ENCODE peak calls at places on chromosomes 12 and 14, in nine cellular contexts. C is HS-5; N is heart left ventricle; D is activated CD4-positive, alpha-beta T cell treated with anti-CD3 and anti-CD28 coated beads, Interleukin-2, amount 50 U/mL, for 1 hour; A is AG09319; T is neural progenitor cell; Q is type B pancreatic cell; J is brain microvascular endothelial cell; E is lower leg skin. O is an unnamed sample.

GRCh38 chr14:101723061-101723595 is 38.4 kb upstream of the PPP2R5C start:
- DNase-seq in C (no peak), N (no peak), D (no peak), A (no peak), T (no peak), Q (no peak), J (no peak), E (no peak), O (no peak)

GRCh38 chr14:105455086-105455640 is 19.5 kb upstream of the CRIP2 start:
- DNase-seq in C (no peak), N (peak; percentile 47), D (no peak), A (no peak), T (no peak), Q (no peak), J (no peak), E (no peak), O (no peak)

GRCh38 chr14:50050171-50050570 is 66.2 kb downstream of the VCPKMT start:
- DNase-seq in C (no peak), N (no peak), D (no peak), A (no peak), T (no peak), Q (no peak), J (no peak), E (no peak), O (no peak)

GRCh38 chr12:10540776-10541205 is 35.1 kb downstream of the EIF2S3B start:
- DNase-seq in C (peak; percentile 70), N (no peak), D (no peak), A (no peak), T (no peak), Q (no peak), J (peak; percentile 1), E (no peak), O (no peak)

GRCh38 chr14:80404413-80404812 is 193.1 kb upstream of the DIO2 start:
- DNase-seq in C (no peak), N (no peak), D (no peak), A (no peak), T (no peak), Q (no peak), J (no peak), E (no peak), O (no peak)

GRCh38 chr12:27865421-27865820 is 85.4 kb upstream of the MANSC4 start:
- DNase-seq in C (peak; percentile 72), N (no peak), D (no peak), A (peak; percentile 64), T (no peak), Q (no peak), J (peak; percentile 56), E (no peak), O (no peak)

GRCh38 chr14:29454026-29454693 is 473.5 kb downstream of the PRKD1 start:
- DNase-seq in C (no peak), N (no peak), D (no peak), A (no peak), T (peak; percentile 54), Q (no peak), J (no peak), E (no peak), O (no peak)

GRCh38 chr14:75025082-75025481 is 22.4 kb downstream of the EIF2B2 start:
- DNase-seq in C (no peak), N (no peak), D (no peak), A (no peak), T (no peak), Q (no peak), J (peak; percentile 65), E (no peak), O (no peak)

GRCh38 chr12:52798003-52798670 is 2.2 kb upstream of the KRT3 start:
- DNase-seq in C (peak; percentile 69), N (no peak), D (no peak), A (no peak), T (no peak), Q (no peak), J (no peak), E (no peak), O (no peak)

GRCh38 chr14:51430079-51430478 is 190.0 kb downstream of the TMX1 start:
- DNase-seq in C (no peak), N (no peak), D (no peak), A (no peak), T (no peak), Q (no peak), J (no peak), E (no peak), O (no peak)

GRCh38 chr12:2058837-2059236 is 6.0 kb downstream of the CACNA1C start:
- DNase-seq in C (no peak), N (no peak), D (no peak), A (no peak), T (peak; percentile 15), Q (no peak), J (no peak), E (no peak), O (no peak)

GRCh38 chr14:87615822-87616679 is 376.9 kb downstream of the GALC start:
- DNase-seq in C (no peak), N (no peak), D (peak; percentile 1), A (no peak), T (peak; percentile 80), Q (peak; percentile 69), J (peak; percentile 1), E (no peak), O (no peak)

GRCh38 chr14:26427059-26427458 is 170.8 kb downstream of the NOVA1 start:
- DNase-seq in C (peak; percentile 24), N (no peak), D (no peak), A (no peak), T (no peak), Q (no peak), J (no peak), E (no peak), O (no peak)

GRCh38 chr14:68693926-68694325 is 98.9 kb downstream of the ZFP36L1 start:
- DNase-seq in C (no peak), N (no peak), D (no peak), A (no peak), T (no peak), Q (no peak), J (no peak), E (no peak), O (no peak)

GRCh38 chr12:59149995-59150642 is 229.8 kb upstream of the LRIG3 start:
- DNase-seq in C (peak; percentile 64), N (no peak), D (no peak), A (peak; percentile 52), T (peak; percentile 91), Q (no peak), J (no peak), E (peak; percentile 23), O (no peak)

GRCh38 chr12:124768462-124769165 is 95.0 kb downstream of the SCARB1 start:
- DNase-seq in C (no peak), N (no peak), D (no peak), A (no peak), T (no peak), Q (no peak), J (no peak), E (no peak), O (no peak)

GRCh38 chr12:16330554-16330953 is 16.9 kb upstream of the MGST1 start:
- DNase-seq in C (no peak), N (no peak), D (no peak), A (no peak), T (no peak), Q (no peak), J (no peak), E (no peak), O (no peak)

GRCh38 chr12:89200217-89200616 is 152.1 kb downstream of the DUSP6 start:
- DNase-seq in C (no peak), N (no peak), D (no peak), A (no peak), T (no peak), Q (no peak), J (no peak), E (no peak), O (no peak)

GRCh38 chr12:94289551-94290312 is 141.4 kb downstream of the PLXNC1 start:
- DNase-seq in C (peak; percentile 77), N (no peak), D (no peak), A (peak; percentile 32), T (peak; percentile 39), Q (no peak), J (peak; percentile 65), E (no peak), O (no peak)

GRCh38 chr14:65144170-65144569 is 41.9 kb upstream of the MAX start:
- DNase-seq in C (no peak), N (no peak), D (no peak), A (no peak), T (no peak), Q (no peak), J (no peak), E (no peak), O (no peak)

O was measured in left colon.